ENCODE peak calls at places on chromosomes 12 and 14, in four cellular contexts. P, S, U and Y are unnamed samples. For H3K4me1, the result is how much of the 10 kb centered on the place peaks cover.

GRCh38 chr12:69272511-69272910 is 33.1 kb downstream of the CPSF6 start:
- DNase-seq in P (no peak), S (no peak), U (no peak), Y (no peak)

GRCh38 chr12:79083181-79083580 is 218.6 kb downstream of the SYT1 start:
- DNase-seq in U (no peak), P (no peak), S (no peak), Y (no peak)

GRCh38 chr12:117936722-117937484 is 31.9 kb downstream of the KSR2 start:
- DNase-seq in P (no peak), S (no peak), U (no peak), Y (no peak)

GRCh38 chr14:75489480-75489837 is 32.8 kb upstream of the BATF start:
- DNase-seq in P (no peak), U (no peak), S (no peak), Y (peak)

GRCh38 chr12:30896461-30896860 is 30.1 kb upstream of the TSPAN11 start:
- DNase-seq in P (no peak), U (no peak), S (no peak), Y (no peak)

GRCh38 chr12:54853933-54854538 is at the start of gene MUCL1:
- DNase-seq in S (peak), P (no peak), U (peak), Y (peak)

GRCh38 chr12:121767525-121768016 is 25.9 kb downstream of the RHOF start:
- DNase-seq in U (no peak), S (no peak), P (no peak), Y (no peak)

GRCh38 chr12:108193922-108194321 is 64.8 kb downstream of the WSCD2 start:
- DNase-seq in U (peak), S (no peak), P (no peak), Y (peak)

GRCh38 chr12:23621910-23622309 is 327.6 kb downstream of the SOX5 start:
- DNase-seq in P (no peak), U (no peak), S (no peak), Y (no peak)

GRCh38 chr12:19643635-19644034 is 204.3 kb downstream of the AEBP2 start:
- DNase-seq in P (no peak), U (peak), S (no peak), Y (no peak)

GRCh38 chr14:33676135-33676566 is 274.7 kb downstream of the EGLN3 start:
- DNase-seq in P (no peak), U (peak), S (no peak), Y (no peak)

GRCh38 chr12:14993537-14994266 is 20.9 kb downstream of the PDE6H start:
- DNase-seq in P (no peak), S (no peak), U (peak), Y (no peak)

GRCh38 chr12:24854908-24855307 is 94.0 kb downstream of the BCAT1 start:
- DNase-seq in P (no peak), S (no peak), U (no peak), Y (no peak)

GRCh38 chr14:75452900-75453816 is 25.3 kb downstream of the JDP2 start:
- DNase-seq in S (no peak), U (peak), P (no peak), Y (peak)

GRCh38 chr12:46963977-46964376 is 115.4 kb upstream of the PCED1B start:
- DNase-seq in U (no peak), P (no peak), S (no peak), Y (no peak)

GRCh38 chr14:89588840-89589296 is 171.8 kb upstream of the FOXN3 start:
- DNase-seq in S (no peak), U (no peak), P (no peak), Y (no peak)

GRCh38 chr12:57803317-57803893 is 15.1 kb downstream of the AVIL start:
- DNase-seq in U (peak), S (no peak), P (no peak), Y (peak)

GRCh38 chr14:75032939-75033338 is 18.3 kb downstream of the MLH3 start:
- DNase-seq in U (no peak), P (no peak), S (no peak), Y (no peak)

GRCh38 chr12:23576372-23576771 is 373.1 kb downstream of the SOX5 start:
- DNase-seq in S (no peak), U (no peak), P (no peak), Y (no peak)

GRCh38 chr14:105492051-105492965 is 1.3 kb downstream of the TEDC1 start:
- DNase-seq in S (peak), P (no peak), U (peak), Y (no peak)

GRCh38 chr12:68310370-68310769 is 21.8 kb downstream of the MDM1 start:
- DNase-seq in P (no peak), U (no peak), S (no peak), Y (no peak)

GRCh38 chr14:24873551-24873950 is 176.4 kb downstream of the STXBP6 start:
- DNase-seq in U (no peak), P (no peak), S (no peak), Y (no peak)

GRCh38 chr12:57133013-57133569 is 4.8 kb downstream of the LRP1 start:
- DNase-seq in S (peak), P (no peak), U (no peak), Y (no peak)

DNA sequence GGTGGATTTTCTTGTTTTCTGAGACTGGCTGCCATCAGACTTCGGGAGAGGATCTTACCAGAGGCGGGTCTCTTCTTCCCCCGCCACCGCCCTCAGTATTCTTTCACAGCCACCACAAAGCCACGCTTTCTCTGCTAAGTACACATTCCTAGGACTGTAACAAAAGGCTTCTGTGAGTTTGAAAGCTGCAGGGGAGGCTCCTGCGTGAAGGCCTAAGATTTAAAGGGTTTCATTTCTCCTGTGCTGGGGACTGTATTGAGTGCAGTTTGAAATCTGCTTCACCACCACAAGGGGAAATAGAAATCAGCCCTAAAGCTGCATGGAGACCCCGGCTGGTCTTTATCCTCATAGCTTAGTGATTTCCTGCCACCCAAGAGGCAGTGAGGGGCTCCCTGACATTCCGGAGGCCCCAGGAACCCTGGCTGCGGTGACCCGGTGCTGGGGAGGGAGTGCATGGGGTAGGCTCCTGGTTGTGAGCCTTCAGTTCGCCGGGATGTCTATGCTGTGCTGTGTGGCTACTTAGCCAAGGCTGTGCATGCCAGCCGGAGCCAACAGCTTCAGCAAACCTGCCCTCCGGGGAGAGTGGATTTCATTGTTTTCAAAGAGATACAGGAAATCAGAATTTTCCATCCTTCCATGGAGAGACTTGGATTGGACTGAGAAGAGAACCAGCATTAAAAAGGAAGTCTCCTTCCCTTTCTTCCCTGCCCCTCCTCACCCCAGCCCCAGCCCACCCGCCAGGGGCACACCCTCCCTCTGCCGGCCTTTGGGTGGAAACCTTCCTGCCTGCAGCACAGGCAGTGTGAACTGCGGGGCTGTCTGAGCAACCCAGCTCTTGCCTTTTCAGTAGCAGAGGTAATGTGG is 163.3 kb downstream of the ETV6 start:
- DNase-seq in P (no peak), S (no peak), U (peak), Y (no peak)
- H3K4me3 ChIP-seq in P (no peak), S (no peak), U (no peak), Y (no peak)

DNA sequence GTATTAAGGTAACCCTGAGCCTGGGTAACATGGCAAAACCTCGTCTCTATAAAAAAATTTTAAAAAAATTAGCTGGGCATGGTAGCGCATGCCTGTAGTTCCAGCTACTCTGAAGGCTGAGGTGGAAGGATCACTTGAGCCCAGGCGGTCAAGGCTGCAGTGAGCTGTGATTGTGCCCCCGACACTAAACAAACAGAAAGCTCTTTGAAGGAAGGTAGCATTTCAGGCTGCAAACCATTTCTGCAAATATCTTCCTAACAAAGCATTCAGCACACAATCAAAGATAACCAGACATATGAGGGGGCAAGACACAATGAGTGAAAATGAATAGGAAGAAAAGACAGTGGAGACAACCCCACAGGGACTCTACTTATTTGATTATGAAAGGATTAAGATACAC is 118.7 kb downstream of the PRIMA1 start:
- DNase-seq in S (no peak), P (no peak), U (no peak), Y (no peak)
- H3K4me1 ChIP-seq in S (under half), P (under half), U (under half), Y (under half)

DNA sequence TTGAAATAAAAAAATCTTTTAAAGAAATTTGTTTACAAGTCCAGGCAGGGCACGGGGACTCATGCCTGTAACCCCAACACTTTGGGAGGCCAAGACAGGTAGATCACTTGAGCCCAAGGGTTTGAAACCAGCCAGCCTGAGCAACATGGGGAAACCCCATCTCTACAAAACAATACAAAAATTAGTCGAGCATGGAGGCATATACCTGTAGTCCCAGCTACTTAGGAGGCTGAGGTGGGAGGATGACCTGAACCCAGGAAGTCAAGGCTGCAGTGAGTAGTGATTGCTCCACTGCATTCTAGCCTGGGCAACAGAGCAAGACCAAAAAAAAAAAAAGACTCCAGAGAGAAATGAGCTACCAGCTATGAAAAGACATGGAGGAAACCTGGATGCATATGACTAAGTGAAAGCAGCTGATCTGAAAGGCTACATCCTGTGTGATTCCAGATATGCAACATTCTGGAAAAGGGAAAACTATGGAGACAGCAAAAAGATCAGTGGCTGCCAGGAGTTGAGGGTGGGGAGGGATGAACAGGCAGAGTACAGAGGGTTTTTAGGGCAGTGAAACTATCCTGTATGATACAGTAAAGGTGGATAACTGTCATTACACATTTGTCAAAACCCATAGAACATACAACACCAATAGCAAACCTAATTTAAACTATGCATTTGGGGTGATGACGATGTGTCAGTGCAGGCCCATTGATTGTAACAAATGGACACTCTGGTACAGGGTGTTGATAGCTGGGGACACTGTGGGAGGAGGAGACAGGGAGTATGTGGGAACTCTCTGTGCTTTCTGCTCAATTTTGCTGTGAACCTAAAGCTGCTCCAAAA is 59.9 kb downstream of the PRKAB1 start:
- DNase-seq in U (no peak), P (no peak), S (no peak), Y (no peak)
- H3K27ac ChIP-seq in U (no peak), P (no peak), S (no peak), Y (no peak)

DNA sequence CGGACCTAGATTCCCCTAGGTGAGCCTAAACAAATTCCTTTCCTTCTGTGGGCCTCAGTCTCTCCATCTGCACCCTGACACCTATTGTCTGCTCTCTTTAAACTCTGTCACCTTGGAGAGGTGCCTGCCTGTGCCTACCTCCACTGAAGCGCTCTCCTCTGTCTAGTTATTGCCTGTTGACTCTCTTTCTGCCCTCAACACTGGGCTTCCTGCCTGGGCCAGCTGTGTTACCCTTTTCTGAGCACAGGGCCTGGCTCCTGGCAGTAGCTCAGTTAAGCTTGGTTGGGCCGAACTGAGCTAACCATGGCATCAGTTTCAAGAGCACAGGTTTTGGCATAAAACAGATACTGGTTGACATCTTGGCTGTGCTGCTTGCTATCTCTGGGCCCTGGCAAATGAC is 43.5 kb downstream of the PRMT8 start:
- DNase-seq in U (no peak), S (no peak), P (no peak), Y (no peak)
- H3K4me3 ChIP-seq in U (no peak), S (no peak), P (no peak), Y (no peak)

DNA sequence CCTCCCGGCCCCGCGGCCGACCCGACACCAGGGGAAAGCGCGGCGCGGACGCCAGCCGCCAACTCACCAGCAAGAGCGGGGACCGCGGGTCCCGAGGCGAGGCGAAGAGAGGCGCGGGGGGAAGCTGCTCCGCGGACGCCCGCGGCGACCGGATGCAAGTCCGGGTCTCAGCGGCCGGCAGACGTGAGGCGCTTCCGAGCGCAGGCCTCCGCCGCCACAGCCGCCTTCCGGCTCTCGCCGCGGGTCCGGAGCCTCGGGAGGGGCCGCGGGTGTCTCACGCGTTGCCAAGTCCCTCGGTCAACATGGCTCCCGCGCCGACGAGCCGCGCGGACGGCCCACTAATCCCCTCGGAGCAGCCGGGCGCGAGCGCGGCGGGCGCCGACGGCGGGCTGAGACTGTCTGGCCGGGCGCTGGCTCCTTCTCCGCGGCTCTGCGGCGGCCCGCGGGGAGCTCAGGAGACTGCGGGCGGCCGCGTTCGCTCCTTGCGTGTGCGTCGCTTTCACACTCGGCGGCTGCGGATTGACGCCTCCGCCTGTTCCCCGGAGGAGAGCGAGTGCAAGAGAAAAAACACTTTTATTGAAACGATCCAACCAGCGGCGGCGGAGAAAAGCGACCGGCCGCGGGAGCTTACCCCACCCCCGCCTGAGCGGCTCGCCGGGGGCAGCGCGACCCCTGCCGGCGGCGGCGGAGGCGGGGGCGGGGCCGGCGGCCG is at the start of gene CDK17:
- DNase-seq in P (peak), S (peak), U (peak), Y (peak)
- H3K4me1 ChIP-seq in P (under half), S (under half), U (under half), Y (under half)

GRCh38 chr12:93894391-93895095 is 217.4 kb downstream of the CRADD start:
- DNase-seq in P (no peak), U (peak), S (no peak), Y (peak)

GRCh38 chr12:93892431-93893210 is 215.4 kb downstream of the CRADD start:
- DNase-seq in S (no peak), P (no peak), U (no peak), Y (no peak)

GRCh38 chr12:93896427-93896826 is 219.3 kb downstream of the CRADD start:
- DNase-seq in U (no peak), S (no peak), P (no peak), Y (no peak)

GRCh38 chr12:93896962-93897361 is 219.8 kb downstream of the CRADD start:
- DNase-seq in S (no peak), P (no peak), U (no peak), Y (no peak)

GRCh38 chr12:93895096-93895460 is 217.9 kb downstream of the CRADD start:
- DNase-seq in S (no peak), U (no peak), P (no peak), Y (no peak)
- H3K27ac ChIP-seq in S (no peak), U (peak), P (peak), Y (peak)

GRCh38 chr14:103530831-103531230 is 1.8 kb downstream of the TRMT61A start:
- DNase-seq in S (no peak), P (no peak), U (no peak), Y (no peak)

GRCh38 chr14:103529383-103530365 is 678 bp downstream of the TRMT61A start:
- DNase-seq in P (no peak), U (no peak), S (no peak), Y (no peak)

GRCh38 chr14:103528512-103529382 is at the start of gene TRMT61A:
- DNase-seq in U (peak), S (peak), P (peak), Y (peak)

GRCh38 chr14:103531421-103532215 is 2.6 kb downstream of the TRMT61A start:
- DNase-seq in U (no peak), P (no peak), S (no peak), Y (no peak)

GRCh38 chr14:103530390-103530789 is 1.4 kb downstream of the TRMT61A start:
- DNase-seq in U (no peak), S (no peak), P (no peak), Y (no peak)
- H3K4me3 ChIP-seq in U (no peak), S (peak), P (no peak), Y (no peak)

GRCh38 chr12:51372021-51372420 is 19.2 kb downstream of the GALNT6 start:
- DNase-seq in P (no peak), U (no peak), S (no peak), Y (no peak)
- H3K4me1 ChIP-seq in P (under half), U (under half), S (under half), Y (under half)

GRCh38 chr12:22333751-22334695 is 484 bp downstream of the ST8SIA1 start:
- DNase-seq in S (peak), U (peak), P (no peak), Y (no peak)
- H3K27ac ChIP-seq in S (peak), U (no peak), P (peak), Y (no peak)

DNA sequence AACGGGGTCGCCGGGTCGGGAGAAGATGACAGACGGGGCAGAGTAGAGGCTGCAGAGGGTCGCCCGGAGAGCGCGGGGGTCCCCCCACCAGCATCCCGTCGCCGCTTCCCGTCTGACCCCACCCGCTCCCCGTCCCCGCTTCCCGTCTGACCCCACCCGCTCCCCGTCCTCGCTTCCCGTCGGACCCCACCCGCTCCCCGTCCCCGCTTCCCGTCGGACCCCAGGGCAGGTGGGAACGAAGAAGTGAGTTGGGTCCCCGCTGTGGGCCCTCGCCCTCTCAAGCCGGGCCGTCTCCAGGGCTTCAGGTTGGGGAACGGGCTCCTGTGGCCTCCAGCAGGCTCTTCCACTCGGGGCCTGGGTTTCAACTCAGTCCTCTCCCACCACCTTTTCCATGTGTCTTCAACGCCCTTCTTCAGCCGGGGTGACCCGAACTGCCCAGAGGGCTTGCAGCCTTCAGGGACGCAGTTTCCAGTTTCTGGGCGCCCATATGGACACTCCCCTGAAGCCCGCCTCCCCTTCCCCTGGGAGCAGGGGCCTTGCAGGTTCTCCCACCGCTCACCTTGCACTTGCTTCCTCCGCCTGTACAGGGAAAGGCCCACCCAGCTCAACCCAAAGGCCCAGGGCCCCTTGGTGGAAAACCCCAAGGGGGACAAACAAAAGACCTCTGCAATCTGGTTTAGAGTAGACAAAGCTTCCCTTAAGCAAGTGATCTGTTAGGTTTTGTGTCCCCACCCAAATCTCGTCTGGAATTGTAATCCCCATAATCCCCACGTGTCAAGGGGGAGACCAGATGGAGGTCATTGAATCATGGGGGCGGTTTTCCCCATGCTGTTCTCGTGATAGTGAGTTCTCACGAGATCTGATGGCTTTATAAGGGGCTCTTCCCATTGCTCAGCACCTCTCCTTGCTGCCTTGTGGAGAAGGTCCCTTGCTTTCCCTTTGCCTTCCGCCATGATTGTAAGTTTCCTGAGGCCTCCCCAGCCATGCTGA is 66.5 kb downstream of the TNFAIP2 start:
- DNase-seq in P (no peak), U (no peak), S (no peak), Y (no peak)
- H3K4me3 ChIP-seq in P (no peak), U (no peak), S (no peak), Y (no peak)